ENCODE peak calls at places on chromosomes 11 and 22, in four cellular contexts. T, S, A and Y are unnamed samples. For H3K79me2, the result is how much of the 10 kb centered on the place peaks cover.

GRCh38 chr11:120880791-120881190 is 143.1 kb upstream of the TBCEL start:
- DNase-seq in T (no peak), S (no peak), A (no peak), Y (no peak)

GRCh38 chr11:118901494-118902335 is 18.0 kb downstream of the CXCR5 start:
- DNase-seq in T (no peak), S (no peak), A (no peak), Y (no peak)

GRCh38 chr11:124716596-124716995 is 23.1 kb upstream of the NRGN start:
- DNase-seq in T (no peak), S (no peak), A (no peak), Y (no peak)

GRCh38 chr11:112795896-112796686 is 165.1 kb upstream of the NCAM1 start:
- DNase-seq in T (no peak), S (peak), A (no peak), Y (no peak)

GRCh38 chr11:113505541-113506375 is 30.6 kb upstream of the DRD2 start:
- DNase-seq in T (peak), S (peak), A (peak), Y (no peak)

GRCh38 chr22:43883012-43883661 is 8.7 kb downstream of the PNPLA5 start:
- DNase-seq in T (peak), S (peak), A (peak), Y (peak)

GRCh38 chr11:119422505-119423416 is at the start of gene THY1:
- DNase-seq in T (peak), S (peak), A (no peak), Y (no peak)

GRCh38 chr22:44540756-44541670 is 43.0 kb upstream of the RTL6 start:
- DNase-seq in T (no peak), S (no peak), A (no peak), Y (no peak)

GRCh38 chr11:60905551-60906113 is 753 bp downstream of the PRPF19 start:
- DNase-seq in T (peak), S (peak), A (no peak), Y (no peak)

GRCh38 chr11:19506803-19507466 is 205.7 kb upstream of the NAV2 start:
- DNase-seq in T (no peak), S (no peak), A (no peak), Y (no peak)

GRCh38 chr11:128728767-128729587 is 35.1 kb downstream of the FLI1 start:
- DNase-seq in T (no peak), S (no peak), A (no peak), Y (no peak)

GRCh38 chr11:68843052-68843561 is 1.4 kb upstream of the CPT1A start:
- DNase-seq in T (no peak), S (no peak), A (no peak), Y (no peak)

GRCh38 chr11:438101-438844 is 3.5 kb downstream of the ANO9 start:
- DNase-seq in T (no peak), S (no peak), A (no peak), Y (no peak)
- H3K79me2 ChIP-seq in T (under half), S (under half), A (under half), Y (under half)

DNA sequence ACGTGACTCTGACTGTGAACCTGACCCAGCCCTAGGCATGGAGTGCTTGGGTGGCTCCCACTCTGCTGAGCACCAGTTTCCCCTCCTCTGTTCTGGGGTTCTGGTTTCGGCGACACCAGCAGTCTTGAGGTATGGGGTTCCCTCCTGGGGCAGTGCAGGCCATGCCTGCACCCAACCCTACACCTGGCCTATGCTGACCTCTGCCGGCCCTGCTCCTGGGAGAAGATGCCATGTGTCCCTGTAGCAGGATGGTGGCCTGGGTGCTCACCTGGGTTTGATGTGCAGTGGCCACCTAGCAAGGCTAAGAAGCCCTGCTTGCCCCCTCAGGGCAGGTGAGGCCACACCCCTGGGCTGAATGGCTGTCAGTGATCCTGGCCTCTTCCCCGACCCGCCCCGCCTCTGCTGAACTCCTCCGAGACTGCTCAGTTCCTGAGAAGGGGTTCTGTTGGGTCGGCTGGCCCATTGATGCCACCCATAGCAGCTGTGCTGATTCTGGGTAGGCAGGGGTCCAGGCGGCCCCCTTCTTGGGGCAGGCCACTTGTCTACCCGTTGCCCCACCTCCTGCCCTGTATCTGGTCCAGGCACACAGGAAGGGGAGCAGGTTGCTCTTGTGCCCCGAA is 2.4 kb downstream of the ZDHHC8 start:
- DNase-seq in T (no peak), S (no peak), A (no peak), Y (no peak)
- H3K79me2 ChIP-seq in T (under half), S (half or more), A (half or more), Y (under half)

GRCh38 chr11:73277467-73277866 is 5.3 kb downstream of the P2RY6 start:
- DNase-seq in T (no peak), S (no peak), A (no peak), Y (no peak)
- H3K79me2 ChIP-seq in T (under half), S (under half), A (under half), Y (half or more)

GRCh38 chr22:38697055-38697980 is 3.4 kb downstream of the JOSD1 start:
- DNase-seq in T (peak), S (peak), A (no peak), Y (peak)

GRCh38 chr22:38698407-38699094 is 2.2 kb downstream of the JOSD1 start:
- DNase-seq in T (no peak), S (no peak), A (no peak), Y (no peak)

GRCh38 chr22:38694945-38695344 is 5.8 kb downstream of the JOSD1 start:
- DNase-seq in T (no peak), S (peak), A (no peak), Y (peak)

GRCh38 chr22:38696606-38697005 is 4.1 kb downstream of the JOSD1 start:
- DNase-seq in T (peak), S (peak), A (peak), Y (peak)

DNA sequence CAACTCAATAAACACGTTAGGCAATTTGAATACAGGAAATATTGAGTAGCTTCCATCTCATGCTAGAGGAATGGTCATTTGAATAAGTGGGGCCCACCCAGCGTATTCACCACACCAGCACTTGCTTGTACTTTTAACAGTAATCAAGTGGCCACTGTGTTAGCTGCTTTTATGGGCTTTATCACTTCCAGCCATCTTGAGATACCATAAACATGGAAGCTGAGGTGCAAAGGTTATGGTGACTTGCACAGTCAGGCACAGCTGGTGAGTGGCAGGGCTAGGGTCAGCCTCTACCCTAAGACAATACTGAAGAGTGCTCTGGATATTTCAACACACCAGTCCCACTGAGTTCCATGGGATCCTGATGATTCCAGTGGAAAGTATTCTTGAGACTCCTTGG is 6.7 kb downstream of the JOSD1 start:
- DNase-seq in T (no peak), S (peak), A (no peak), Y (no peak)
- H3K79me2 ChIP-seq in T (under half), S (half or more), A (half or more), Y (half or more)

DNA sequence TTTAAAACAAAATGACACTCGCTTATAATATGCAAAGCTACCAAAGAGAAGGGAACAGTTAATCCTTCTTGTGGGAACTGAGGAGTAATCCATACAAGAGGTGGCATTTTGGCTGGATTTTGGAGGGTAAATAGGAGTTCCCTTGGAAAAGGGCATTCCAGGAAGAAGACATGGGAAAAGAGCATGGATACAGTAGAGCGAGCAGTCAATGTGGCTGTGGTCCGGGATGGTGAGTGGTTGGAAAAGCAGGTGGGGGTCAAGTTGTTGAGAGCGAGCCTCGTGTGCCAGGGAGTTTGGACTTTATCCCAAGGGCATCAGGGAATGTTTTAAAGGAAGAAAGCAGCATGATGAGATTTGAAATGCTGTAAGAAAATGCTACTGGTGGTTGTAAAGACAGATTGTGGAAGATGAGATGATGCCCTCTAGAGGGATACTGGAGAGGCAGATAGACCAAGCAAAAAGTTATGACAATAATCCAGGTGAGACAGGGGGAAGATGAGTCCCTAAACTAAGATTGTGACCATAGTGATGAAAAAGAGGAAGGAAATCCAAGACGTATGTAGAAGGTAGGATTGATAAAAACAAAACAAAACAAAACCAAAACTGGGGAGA is 3.8 kb upstream of the MMP7 start:
- DNase-seq in T (no peak), S (no peak), A (no peak), Y (no peak)
- H3K79me2 ChIP-seq in T (under half), S (under half), A (under half), Y (under half)

DNA sequence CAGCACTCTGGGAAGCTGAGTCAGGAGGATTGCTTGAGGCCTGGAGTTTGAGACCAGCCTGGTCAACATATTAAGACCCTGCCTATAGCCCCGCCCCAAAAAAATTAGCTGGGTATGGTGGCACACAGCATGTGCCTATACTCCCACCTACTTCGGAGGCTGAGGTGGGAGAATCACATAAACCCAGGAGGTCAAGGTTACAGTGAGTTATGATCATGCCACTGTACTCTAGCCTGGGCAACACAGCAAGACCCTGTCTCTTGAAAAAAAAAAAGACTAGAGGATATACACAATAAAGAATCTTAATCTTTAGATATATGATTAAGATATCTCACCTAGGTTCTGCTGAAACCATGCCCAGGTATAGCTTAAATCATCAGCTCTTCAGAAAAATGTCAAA is 136.7 kb downstream of the APOL5 start:
- DNase-seq in T (no peak), S (no peak), A (no peak), Y (no peak)
- H3K79me2 ChIP-seq in T (under half), S (half or more), A (under half), Y (half or more)

GRCh38 chr11:57135020-57135751 is 46.6 kb upstream of the LRRC55 start:
- DNase-seq in T (no peak), S (no peak), A (no peak), Y (no peak)

GRCh38 chr11:57131080-57131790 is 50.5 kb upstream of the LRRC55 start:
- DNase-seq in T (peak), S (peak), A (no peak), Y (peak)

GRCh38 chr11:57133616-57134015 is 48.1 kb upstream of the LRRC55 start:
- DNase-seq in T (no peak), S (no peak), A (no peak), Y (no peak)

DNA sequence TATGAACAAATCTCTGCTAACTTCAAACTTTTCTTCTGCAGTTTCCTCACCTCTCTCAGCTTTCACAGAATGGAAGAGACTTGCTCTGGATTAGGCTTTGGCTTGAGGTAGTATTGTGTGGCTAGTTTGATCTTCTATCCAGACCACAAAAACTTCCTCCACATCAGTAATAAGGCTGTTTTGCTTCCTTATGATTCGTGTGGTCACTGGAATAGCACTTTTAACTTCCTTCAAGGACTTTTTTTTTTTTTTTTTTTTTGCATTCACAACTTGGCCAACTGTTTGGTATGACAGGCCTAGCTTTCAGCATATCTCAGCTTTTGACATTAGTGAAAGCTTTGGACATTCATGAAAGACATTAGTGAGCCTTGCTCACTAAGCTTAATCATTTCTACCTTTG is 47.5 kb upstream of the LRRC55 start:
- DNase-seq in T (no peak), S (no peak), A (no peak), Y (no peak)
- H3K79me2 ChIP-seq in T (under half), S (under half), A (under half), Y (under half)

GRCh38 chr11:8779732-8780131 is 97.1 kb downstream of the RPL27A start:
- DNase-seq in T (no peak), S (no peak), A (no peak), Y (no peak)
- H3K79me2 ChIP-seq in T (under half), S (under half), A (under half), Y (under half)

GRCh38 chr11:78364128-78364751 is 53.4 kb downstream of the GAB2 start:
- DNase-seq in T (peak), S (no peak), A (no peak), Y (no peak)

GRCh38 chr11:78363018-78363619 is 54.5 kb downstream of the GAB2 start:
- DNase-seq in T (no peak), S (no peak), A (no peak), Y (no peak)

GRCh38 chr11:78359921-78360320 is 57.7 kb downstream of the GAB2 start:
- DNase-seq in T (no peak), S (no peak), A (no peak), Y (no peak)

GRCh38 chr11:78365381-78365792 is 52.2 kb downstream of the GAB2 start:
- DNase-seq in T (peak), S (no peak), A (peak), Y (peak)

DNA sequence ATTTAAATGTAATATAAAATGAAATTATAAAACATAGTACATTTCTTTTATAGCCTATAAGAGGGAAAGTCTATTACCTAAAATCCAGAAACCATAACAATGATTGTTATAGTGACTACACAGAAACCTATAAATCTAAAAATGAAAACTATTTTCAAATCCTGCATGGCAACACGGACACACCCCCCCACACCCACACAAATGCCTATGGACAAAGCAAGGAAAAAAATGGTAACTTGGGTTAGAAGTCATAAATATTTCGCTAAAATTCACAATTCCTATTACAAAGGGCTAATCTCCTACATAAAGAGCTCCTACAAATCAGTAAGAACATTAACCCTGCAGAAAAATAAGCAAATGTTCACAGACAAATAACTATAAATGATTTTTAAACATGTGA is 56.4 kb downstream of the GAB2 start:
- DNase-seq in T (no peak), S (no peak), A (no peak), Y (no peak)
- H3K79me2 ChIP-seq in T (under half), S (under half), A (under half), Y (under half)

DNA sequence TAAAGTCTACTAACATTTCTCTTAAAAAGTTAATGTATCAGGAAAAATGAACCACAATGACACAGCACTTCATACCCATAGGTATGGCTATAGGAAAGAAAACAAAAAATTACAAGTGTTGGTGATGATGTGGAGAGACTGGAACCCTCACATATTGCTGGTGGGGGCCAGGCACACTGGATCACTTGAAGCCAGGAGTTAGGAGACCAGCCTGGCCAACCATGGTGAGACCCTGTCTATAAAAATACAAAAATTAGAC is 26.7 kb downstream of the TCF20 start:
- DNase-seq in T (no peak), S (no peak), A (no peak), Y (no peak)
- H3K79me2 ChIP-seq in T (under half), S (half or more), A (half or more), Y (half or more)